ENCODE peak calls at places on chromosomes 16 and 17, in ten cellular contexts. J, S, N, O, F, B, Z, C, P and Q are unnamed samples.

GRCh38 chr17:29930399-29931010 is 477 bp upstream of the SSH2 start:
- DNase-seq in O (no peak), B (no peak), F (no peak), C (no peak), P (peak), J (no peak), Z (peak), N (no peak), S (no peak), Q (no peak)

GRCh38 chr17:7922499-7923289 is 6.6 kb upstream of the RNF227 start:
- DNase-seq in B (peak), P (peak), J (peak), N (peak), S (peak), F (peak), Z (no peak), C (peak), O (peak), Q (peak)

GRCh38 chr16:78638371-78638770 is 538.9 kb downstream of the WWOX start:
- DNase-seq in C (no peak), Z (no peak), S (peak), F (no peak), P (no peak), N (no peak), B (no peak), O (no peak), J (no peak), Q (no peak)

GRCh38 chr17:7850118-7850504 is 4.8 kb upstream of the TMEM88 start:
- DNase-seq in N (no peak), Z (no peak), S (no peak), J (no peak), C (no peak), O (no peak), P (no peak), F (no peak), B (no peak), Q (no peak)

GRCh38 chr17:2194778-2195417 is 108.7 kb downstream of the SMG6 start:
- DNase-seq in F (no peak), J (peak), S (no peak), O (no peak), C (no peak), Z (no peak), B (peak), N (no peak), P (no peak), Q (peak)

GRCh38 chr16:68251812-68252211 is 6.6 kb downstream of the PLA2G15 start:
- DNase-seq in J (no peak), B (no peak), S (no peak), P (no peak), C (no peak), F (no peak), N (no peak), Z (no peak), O (no peak), Q (no peak)

GRCh38 chr16:47924950-47925349 is 230.8 kb downstream of the ABCC12 start:
- DNase-seq in N (no peak), Z (no peak), J (no peak), S (no peak), C (no peak), F (no peak), P (no peak), B (no peak), O (no peak), Q (no peak)

GRCh38 chr16:85448557-85449194 is 164.4 kb upstream of the GSE1 start:
- DNase-seq in N (no peak), B (no peak), Z (peak), F (no peak), O (no peak), P (peak), J (no peak), C (peak), S (peak), Q (no peak)

GRCh38 chr17:17724307-17724921 is 43.2 kb downstream of the RAI1 start:
- DNase-seq in C (no peak), P (no peak), B (peak), Z (no peak), N (no peak), F (peak), O (no peak), S (no peak), J (peak), Q (peak)

GRCh38 chr17:45234641-45235040 is 13.0 kb downstream of the FMNL1 start:
- DNase-seq in F (no peak), C (no peak), J (no peak), S (peak), O (peak), P (no peak), Z (peak), B (no peak), N (no peak), Q (no peak)

GRCh38 chr17:47703671-47704070 is 9.7 kb downstream of the TBKBP1 start:
- DNase-seq in B (no peak), O (peak), F (no peak), J (no peak), Z (no peak), S (no peak), C (no peak), P (no peak), N (no peak), Q (no peak)

GRCh38 chr17:32111141-32111771 is 31.0 kb upstream of the RHOT1 start:
- DNase-seq in P (peak), B (peak), S (no peak), J (peak), O (peak), N (peak), F (peak), C (peak), Z (peak), Q (peak)

GRCh38 chr17:7586673-7587419 is 3.0 kb downstream of the SOX15 start:
- DNase-seq in F (no peak), P (no peak), O (no peak), S (no peak), B (no peak), C (no peak), J (no peak), N (no peak), Z (no peak), Q (peak)

GRCh38 chr17:73625006-73625405 is 19.2 kb downstream of the SDK2 start:
- DNase-seq in O (peak), B (no peak), P (no peak), N (no peak), S (no peak), Z (no peak), F (no peak), C (no peak), J (no peak), Q (no peak)

GRCh38 chr17:69574257-69575197 is 160.0 kb downstream of the MAP2K6 start:
- DNase-seq in J (peak), O (no peak), S (no peak), C (no peak), Z (no peak), P (peak), B (no peak), N (no peak), F (peak), Q (no peak)

GRCh38 chr16:87047221-87048037 is 269.8 kb downstream of the C16orf95 start:
- DNase-seq in N (no peak), P (no peak), Z (no peak), C (no peak), B (no peak), S (peak), O (no peak), F (no peak), J (no peak), Q (no peak)

GRCh38 chr16:50677351-50677750 is 3.8 kb downstream of the SNX20 start:
- DNase-seq in O (no peak), S (no peak), F (no peak), P (no peak), Z (no peak), C (no peak), B (no peak), N (no peak), J (no peak), Q (no peak)

GRCh38 chr16:66385415-66385814 is 18.9 kb downstream of the CDH5 start:
- DNase-seq in N (no peak), F (no peak), J (no peak), P (no peak), Z (no peak), C (no peak), S (no peak), O (no peak), B (no peak), Q (no peak)